ENCODE peak calls at places on chromosomes 6 and 20, in seven cellular contexts. O, H, G, E, B, L and C are unnamed samples.
A peak's percentile ranks its signal among the peaks of the same experiment; 100 is the strongest.

GRCh38 chr6:3706547-3707467 is 44.7 kb downstream of the PXDC1 start:
- DNase-seq in H (peak; percentile 24), B (no peak), L (no peak), G (no peak), E (no peak), O (no peak), C (no peak)

GRCh38 chr6:47075741-47076421 is 33.7 kb upstream of the ADGRF1 start:
- DNase-seq in G (no peak), E (no peak), L (no peak), H (no peak), B (no peak), O (no peak), C (no peak)

GRCh38 chr6:25012657-25013056 is 76.9 kb upstream of the RIPOR2 start:
- DNase-seq in O (no peak), B (no peak), L (no peak), G (peak; percentile 90), E (no peak), H (peak; percentile 58), C (no peak)

GRCh38 chr6:54935739-54936138 is 89.2 kb downstream of the FAM83B start:
- DNase-seq in B (no peak), H (no peak), G (peak; percentile 48), L (no peak), E (no peak), O (peak; percentile 64), C (no peak)

GRCh38 chr20:8018928-8019177 is 708 bp downstream of the TMX4 start:
- DNase-seq in L (no peak), H (no peak), B (no peak), E (no peak), G (peak; percentile 41), O (no peak), C (no peak)

GRCh38 chr20:22924036-22924737 is 110.9 kb upstream of the SSTR4 start:
- DNase-seq in O (no peak), B (no peak), H (no peak), E (no peak), G (no peak), L (no peak), C (no peak)

GRCh38 chr20:50056951-50057403 is 56.0 kb downstream of the UBE2V1 start:
- DNase-seq in H (no peak), L (no peak), G (no peak), B (no peak), E (no peak), O (no peak), C (no peak)

GRCh38 chr6:146358341-146359046 is 185.1 kb upstream of the RAB32 start:
- DNase-seq in L (no peak), B (no peak), E (no peak), O (peak; percentile 37), G (peak; percentile 46), H (peak; percentile 85), C (no peak)

GRCh38 chr6:52574709-52575489 is 2.0 kb downstream of the TRAM2 start:
- DNase-seq in H (peak; percentile 66), E (no peak), L (no peak), G (peak; percentile 61), B (peak; percentile 76), O (no peak), C (no peak)

GRCh38 chr20:3686867-3687321 is 5.1 kb upstream of the ADAM33 start:
- DNase-seq in E (no peak), O (no peak), B (no peak), L (no peak), H (peak; percentile 56), G (peak; percentile 91), C (no peak)

GRCh38 chr20:20430066-20430465 is 62.2 kb downstream of the INSM1 start:
- DNase-seq in G (no peak), O (no peak), B (no peak), L (no peak), H (no peak), E (no peak), C (no peak)

GRCh38 chr20:56760610-56761009 is 131.5 kb downstream of the TFAP2C start:
- DNase-seq in B (no peak), E (no peak), H (no peak), O (no peak), G (no peak), L (no peak), C (no peak)

GRCh38 chr6:44285552-44286284 is 15.5 kb downstream of the TMEM151B start:
- DNase-seq in G (peak; percentile 51), H (peak; percentile 25), L (no peak), O (no peak), E (no peak), B (no peak), C (no peak)

GRCh38 chr20:43409041-43409913 is 48.4 kb upstream of the SRSF6 start:
- DNase-seq in B (no peak), E (peak; percentile 70), G (peak; percentile 63), H (peak; percentile 36), O (peak; percentile 48), L (no peak), C (peak; percentile 39)

GRCh38 chr6:169624785-169625184 is 77.0 kb downstream of the WDR27 start:
- DNase-seq in H (no peak), O (no peak), L (no peak), E (no peak), G (no peak), B (no peak), C (no peak)

GRCh38 chr20:22974354-22974753 is 60.8 kb upstream of the SSTR4 start:
- DNase-seq in E (peak; percentile 50), B (no peak), H (peak; percentile 22), L (no peak), O (peak; percentile 60), G (peak; percentile 71), C (no peak)

GRCh38 chr6:65229768-65230167 is 477.3 kb downstream of the EYS start:
- DNase-seq in L (no peak), B (no peak), H (no peak), G (peak; percentile 53), O (no peak), E (no peak), C (no peak)

GRCh38 chr20:49392745-49393144 is 89.7 kb downstream of the KCNB1 start:
- DNase-seq in H (no peak), L (no peak), O (no peak), G (no peak), B (no peak), E (no peak), C (no peak)

GRCh38 chr6:167113935-167114910 is 8.7 kb upstream of the CCR6 start:
- DNase-seq in G (no peak), H (no peak), E (no peak), O (no peak), B (peak; percentile 91), L (peak; percentile 75), C (no peak)

GRCh38 chr6:155106456-155107107 is 111.5 kb downstream of the TIAM2 start:
- DNase-seq in E (no peak), B (no peak), L (no peak), G (peak; percentile 21), O (no peak), H (no peak), C (no peak)

GRCh38 chr6:89350281-89351037 is 2.1 kb downstream of the UBE2J1 start:
- DNase-seq in G (peak; percentile 50), E (no peak), H (no peak), B (no peak), O (no peak), L (no peak), C (no peak)

GRCh38 chr20:37450344-37450743 is 70.7 kb upstream of the NNAT start:
- DNase-seq in H (no peak), B (no peak), O (no peak), E (no peak), G (no peak), L (no peak), C (no peak)

GRCh38 chr6:168451805-168452204 is 10.8 kb downstream of the SMOC2 start:
- DNase-seq in O (no peak), L (no peak), E (peak; percentile 64), B (no peak), H (no peak), G (no peak), C (no peak)
- TF ChIP-seq CTCF in O (no peak), L (no peak), E (peak; percentile 73), B (no peak), H (no peak), G (peak; percentile 35), C (peak; percentile 25)

GRCh38 chr6:63353282-63353630 is 33.5 kb upstream of the LGSN start:
- DNase-seq in H (no peak), B (no peak), G (no peak), E (no peak), L (no peak), O (no peak), C (no peak)

GRCh38 chr6:63349401-63349800 is 29.6 kb upstream of the LGSN start:
- DNase-seq in B (no peak), O (no peak), H (no peak), E (no peak), L (no peak), G (no peak), C (no peak)

GRCh38 chr6:63352587-63353281 is 33.0 kb upstream of the LGSN start:
- DNase-seq in E (peak; percentile 40), O (peak; percentile 57), B (peak; percentile 53), G (peak; percentile 75), L (no peak), H (peak; percentile 44), C (no peak)

GRCh38 chr6:63348836-63349235 is 29.1 kb upstream of the LGSN start:
- DNase-seq in H (no peak), O (no peak), L (no peak), E (no peak), B (no peak), G (no peak), C (no peak)

GRCh38 chr6:63351995-63352586 is 32.3 kb upstream of the LGSN start:
- DNase-seq in G (peak; percentile 83), L (no peak), E (no peak), B (peak; percentile 21), H (no peak), O (peak; percentile 67), C (no peak)
- TF ChIP-seq CTCF in G (peak; percentile 55), L (no peak), E (peak; percentile 30), B (peak; percentile 38), H (peak; percentile 29), O (peak; percentile 50), C (no peak)

DNA sequence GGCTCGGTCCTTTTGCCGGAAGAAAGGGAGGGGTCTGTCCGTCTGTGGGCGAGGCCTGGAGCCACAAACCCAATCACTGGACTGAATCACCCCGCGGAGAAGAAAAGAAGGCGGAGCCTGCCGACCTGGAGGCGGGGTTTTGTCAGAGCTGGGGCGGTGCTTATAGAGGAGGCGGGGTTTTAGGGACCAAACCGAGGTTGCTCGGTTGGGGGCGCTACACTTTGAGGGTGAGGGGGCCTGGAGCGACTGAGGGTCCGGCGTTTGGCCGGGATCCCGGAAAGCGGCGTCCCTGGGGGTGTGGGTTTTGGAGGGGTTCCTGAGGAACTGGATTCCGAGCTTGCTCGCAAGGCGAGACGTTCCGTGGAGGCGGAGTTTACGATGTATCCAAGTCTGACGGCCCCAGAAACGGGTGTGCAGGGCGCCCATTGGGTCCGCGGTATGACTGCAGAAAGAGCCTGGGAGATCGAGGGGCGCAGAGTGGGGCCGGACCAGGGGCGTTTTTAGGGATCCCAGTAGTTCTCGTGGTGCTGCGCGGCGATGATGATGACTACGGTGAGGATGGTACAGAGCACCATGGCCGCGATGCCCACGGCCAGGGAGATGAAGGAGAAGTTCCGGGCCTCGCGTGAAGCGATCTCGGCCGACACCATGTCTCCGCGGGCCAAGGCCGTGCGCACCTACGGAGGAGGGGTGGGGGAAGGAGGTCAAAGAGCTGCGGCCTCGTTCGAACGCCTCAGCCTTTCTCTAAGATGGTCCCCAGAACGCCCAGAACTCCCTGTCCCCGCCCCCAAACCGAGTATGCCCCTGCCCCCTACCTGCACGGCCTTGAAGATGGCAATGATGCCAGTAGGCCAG is 2.8 kb downstream of the PRRT1 start:
- DNase-seq in O (no peak), E (peak; percentile 91), G (peak; percentile 78), B (peak; percentile 36), H (peak; percentile 33), L (peak; percentile 54), C (peak; percentile 51)
- TF ChIP-seq CTCF in O (no peak), E (no peak), G (peak; percentile 45), B (no peak), H (peak; percentile 39), L (no peak), C (no peak)

GRCh38 chr6:90508753-90509152 is 78.1 kb downstream of the MAP3K7 start:
- DNase-seq in L (no peak), B (no peak), E (peak; percentile 65), O (no peak), G (no peak), H (no peak), C (no peak)
- TF ChIP-seq CTCF in L (no peak), B (no peak), E (peak; percentile 65), O (no peak), G (no peak), H (no peak), C (no peak)